ENCODE peak calls at places on chromosome 16, in nine cellular contexts. O is aorta; H is DMS 273 treated with DMSO at 0.1 percent for 48 hours; E is astrocyte of the spinal cord; X is A172; A is lower leg skin; S is ascending aorta; U is CD4-positive, alpha-beta T cell; V is KG1. N is an unnamed sample.

GRCh38 chr16:66444049-66444481 is 17.0 kb downstream of the BEAN1 start:
- DNase-seq in V (no peak), U (no peak), O (peak; percentile 42), S (no peak), H (no peak), X (no peak), A (no peak), E (no peak), N (no peak)

GRCh38 chr16:55701442-55702319 is 45.9 kb downstream of the SLC6A2 start:
- DNase-seq in A (no peak), O (peak; percentile 81), X (peak; percentile 48), H (no peak), V (peak; percentile 32), S (no peak), U (no peak), E (peak; percentile 27), N (peak; percentile 55)

GRCh38 chr16:86381491-86381890 is 128.8 kb upstream of the FOXF1 start:
- DNase-seq in V (no peak), U (no peak), S (no peak), O (no peak), X (no peak), H (no peak), E (no peak), A (no peak), N (peak; percentile 77)

GRCh38 chr16:82629441-82630027 is 2.8 kb downstream of the CDH13 start:
- DNase-seq in V (no peak), O (no peak), U (no peak), A (peak; percentile 46), H (no peak), S (no peak), X (peak; percentile 97), E (peak; percentile 65), N (peak; percentile 94)

GRCh38 chr16:85330694-85331188 is 218.5 kb upstream of the CIBAR2 start:
- DNase-seq in V (peak; percentile 67), E (peak; percentile 84), A (no peak), O (no peak), H (peak; percentile 78), X (peak; percentile 85), U (no peak), S (no peak), N (peak; percentile 85)

GRCh38 chr16:14205666-14206065 is 134.5 kb downstream of the MRTFB start:
- DNase-seq in U (no peak), H (no peak), O (no peak), V (no peak), S (no peak), A (no peak), E (peak; percentile 11), X (no peak), N (no peak)

GRCh38 chr16:74291577-74292208 is 4.9 kb upstream of the PSMD7 start:
- DNase-seq in U (no peak), V (no peak), H (peak; percentile 34), S (no peak), X (peak; percentile 68), A (no peak), E (no peak), O (no peak), N (no peak)

GRCh38 chr16:84883301-84883700 is 63.5 kb downstream of the CRISPLD2 start:
- DNase-seq in A (no peak), O (no peak), U (no peak), V (no peak), H (no peak), X (no peak), S (no peak), E (peak; percentile 17), N (no peak)

GRCh38 chr16:48536600-48537200 is 73.3 kb downstream of the N4BP1 start:
- DNase-seq in S (no peak), U (no peak), E (no peak), H (no peak), A (no peak), V (peak; percentile 73), X (no peak), O (no peak), N (no peak)

GRCh38 chr16:69888005-69888560 is 63.1 kb upstream of the CLEC18A start:
- DNase-seq in V (no peak), H (no peak), E (no peak), X (no peak), S (no peak), O (no peak), A (no peak), U (no peak), N (peak; percentile 33)

N was measured in RPMI7951.